ENCODE peak calls at places on chromosome 21, in seven cellular contexts. S is GM23248, X is GM23338, C is mammary epithelial cell, H is HepG2, T is K562, D is osteoblast. A is an unnamed sample. For H4K20me1, the result is how much of the 10 kb centered on the place peaks cover.

GRCh38 chr21:18772404-18772803 is 368.8 kb upstream of the TMPRSS15 start:
- DNase-seq in S (no peak), X (no peak), C (no peak), H (no peak), T (no peak), D (no peak), A (no peak)

GRCh38 chr21:23579573-23579972 is 2027.7 kb downstream of the MRPL39 start:
- DNase-seq in S (no peak), X (no peak), C (no peak), H (no peak), T (no peak), D (no peak), A (no peak)

GRCh38 chr21:27047331-27048314 is 80.7 kb upstream of the ADAMTS5 start:
- DNase-seq in S (peak), X (no peak), C (peak), H (no peak), T (no peak), D (peak), A (no peak)

GRCh38 chr21:37008705-37009104 is 2.2 kb downstream of the RIPPLY3 start:
- DNase-seq in S (no peak), X (peak), C (no peak), H (no peak), T (no peak), D (no peak), A (no peak)

GRCh38 chr21:37342046-37342632 is 24.4 kb upstream of the DYRK1A start:
- DNase-seq in S (peak), X (no peak), C (no peak), H (no peak), T (no peak), D (no peak), A (no peak)

GRCh38 chr21:17501107-17502006 is 11.5 kb upstream of the CXADR start:
- DNase-seq in S (no peak), X (no peak), C (no peak), H (peak), T (no peak), D (no peak), A (peak)

GRCh38 chr21:16741228-16741665 is 771.6 kb upstream of the CXADR start:
- DNase-seq in S (no peak), X (no peak), C (no peak), H (no peak), T (no peak), D (peak), A (no peak)

GRCh38 chr21:43608225-43608624 is 51.1 kb downstream of the HSF2BP start:
- DNase-seq in S (peak), X (no peak), C (peak), H (no peak), T (no peak), D (no peak), A (no peak)

GRCh38 chr21:36188081-36188681 is 31.6 kb downstream of the DOP1B start:
- DNase-seq in S (no peak), X (no peak), C (no peak), H (peak), T (no peak), D (no peak), A (peak)

GRCh38 chr21:20443558-20444155 is 554.6 kb upstream of the NCAM2 start:
- DNase-seq in S (no peak), X (peak), C (no peak), H (no peak), T (peak), D (no peak), A (no peak)

GRCh38 chr21:28240586-28240985 is 752.1 kb downstream of the LTN1 start:
- DNase-seq in S (no peak), X (no peak), C (no peak), H (no peak), T (no peak), D (peak), A (no peak)

GRCh38 chr21:37075214-37075770 is 2.2 kb downstream of the TTC3 start:
- DNase-seq in S (no peak), X (no peak), C (no peak), H (no peak), T (no peak), D (no peak), A (no peak)

GRCh38 chr21:36909901-36910561 is 56.4 kb downstream of the HLCS start:
- DNase-seq in S (peak), X (no peak), C (peak), H (peak), T (no peak), D (peak), A (peak)

GRCh38 chr21:27519357-27519756 is 552.5 kb upstream of the ADAMTS5 start:
- DNase-seq in S (peak), X (no peak), C (peak), H (no peak), T (no peak), D (peak), A (no peak)

GRCh38 chr21:45530423-45531113 is 11.7 kb downstream of the SLC19A1 start:
- DNase-seq in S (no peak), X (no peak), C (no peak), H (no peak), T (no peak), D (no peak), A (no peak)
- H4K20me1 ChIP-seq in S (under half), X (under half), C (under half), H (under half), T (under half), D (under half), A (under half)

DNA sequence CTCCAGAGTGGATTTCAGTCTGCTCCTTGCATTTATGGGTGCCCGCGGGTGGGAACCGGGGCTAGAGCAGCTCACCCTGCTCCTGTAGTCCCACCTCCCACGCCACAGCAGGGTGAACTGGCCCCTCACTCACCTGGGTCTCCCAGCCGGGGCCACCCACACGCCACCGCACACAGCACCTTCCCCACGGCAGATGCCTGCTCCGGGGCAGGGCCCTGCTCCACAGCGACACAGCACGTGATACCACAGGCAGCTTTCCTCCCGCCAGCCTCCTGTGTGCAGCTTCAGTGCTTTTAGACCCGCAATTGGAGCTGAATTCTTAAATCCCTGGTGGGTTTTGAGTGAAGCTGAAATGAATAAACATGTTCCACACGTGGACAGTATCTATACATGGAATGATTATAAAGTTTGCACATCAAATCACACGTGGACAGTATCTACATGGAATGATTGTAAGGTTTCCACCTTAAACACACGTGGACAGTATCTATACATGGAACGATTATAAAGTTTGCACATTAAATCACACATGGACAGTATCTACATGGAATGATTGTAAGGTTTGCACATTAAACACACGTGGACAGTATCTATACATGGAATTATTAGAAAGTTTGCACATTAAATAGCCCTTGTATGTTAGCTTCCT is 93.1 kb upstream of the COL6A1 start:
- DNase-seq in S (no peak), X (no peak), C (no peak), H (no peak), T (no peak), D (no peak), A (no peak)
- H3K27ac ChIP-seq in S (no peak), X (no peak), C (no peak), H (no peak), T (no peak), D (no peak), A (no peak)

GRCh38 chr21:15029077-15029476 is 35.7 kb downstream of the NRIP1 start:
- DNase-seq in S (no peak), X (no peak), C (no peak), H (no peak), T (no peak), D (no peak), A (no peak)

GRCh38 chr21:15026370-15026769 is 38.4 kb downstream of the NRIP1 start:
- DNase-seq in S (no peak), X (no peak), C (no peak), H (no peak), T (no peak), D (no peak), A (no peak)

GRCh38 chr21:15023782-15024181 is 41.0 kb downstream of the NRIP1 start:
- DNase-seq in S (peak), X (no peak), C (no peak), H (no peak), T (no peak), D (no peak), A (no peak)

GRCh38 chr21:15028186-15028585 is 36.6 kb downstream of the NRIP1 start:
- DNase-seq in S (no peak), X (no peak), C (no peak), H (no peak), T (no peak), D (no peak), A (no peak)

GRCh38 chr21:15027056-15027455 is 37.7 kb downstream of the NRIP1 start:
- DNase-seq in S (no peak), X (no peak), C (no peak), H (no peak), T (no peak), D (no peak), A (no peak)
- H4K20me1 ChIP-seq in S (under half), X (under half), C (under half), H (half or more), T (under half), D (under half), A (under half)

GRCh38 chr21:15688809-15689208 is 41.0 kb upstream of the USP25 start:
- DNase-seq in S (no peak), X (no peak), C (peak), H (no peak), T (no peak), D (no peak), A (peak)
- H3K27ac ChIP-seq in S (no peak), X (no peak), C (no peak), H (no peak), T (no peak), D (peak), A (no peak)

DNA sequence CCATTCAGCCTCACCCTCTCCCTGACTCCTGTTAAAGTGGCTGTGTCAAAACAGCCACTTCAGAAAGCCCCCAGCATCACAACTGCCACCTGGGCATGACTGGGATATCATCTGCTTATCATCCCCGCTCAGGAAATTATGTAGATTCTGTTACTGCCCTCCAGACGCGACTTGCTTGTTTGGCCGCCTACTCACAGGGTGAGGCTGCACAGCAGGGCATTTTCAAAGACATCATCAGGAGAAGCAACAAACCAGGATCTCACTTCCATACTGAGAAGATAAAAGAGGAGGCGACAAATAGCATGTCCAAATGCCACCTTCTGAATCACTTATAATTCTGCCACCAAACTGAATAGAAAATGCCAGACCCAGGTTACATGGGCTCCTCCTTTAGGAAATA is 94.8 kb downstream of the MIS18A start:
- DNase-seq in S (no peak), X (no peak), C (no peak), H (no peak), T (no peak), D (no peak), A (no peak)
- H4K20me1 ChIP-seq in S (under half), X (under half), C (under half), H (under half), T (under half), D (under half), A (under half)

DNA sequence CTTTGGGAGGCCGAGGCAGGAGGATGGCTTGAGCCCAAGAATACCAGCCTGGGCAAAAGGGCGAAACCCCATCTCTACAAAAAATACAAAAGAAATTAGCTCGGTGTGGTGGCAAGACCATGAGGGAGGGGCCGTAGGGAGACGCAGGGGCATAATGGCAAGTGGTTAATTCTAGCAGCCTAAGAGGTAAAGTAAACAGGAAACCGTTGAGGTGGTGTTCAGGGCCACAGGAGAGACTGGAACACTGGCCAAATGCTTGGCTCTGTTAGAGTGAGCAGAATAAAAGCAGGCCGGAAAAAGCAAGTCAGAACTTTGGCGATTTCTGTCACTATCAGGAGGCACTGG is 89.2 kb downstream of the RIPK4 start:
- DNase-seq in S (no peak), X (no peak), C (no peak), H (no peak), T (no peak), D (no peak), A (peak)
- H3K27ac ChIP-seq in S (no peak), X (no peak), C (peak), H (peak), T (no peak), D (no peak), A (peak)

GRCh38 chr21:46223217-46223616 is 5.4 kb downstream of the LSS start:
- DNase-seq in S (no peak), X (no peak), C (no peak), H (no peak), T (no peak), D (no peak), A (no peak)
- H4K20me1 ChIP-seq in S (under half), X (under half), C (under half), H (under half), T (under half), D (under half), A (under half)

GRCh38 chr21:34843562-34843961 is 174.8 kb downstream of the CLIC6 start:
- DNase-seq in S (no peak), X (no peak), C (no peak), H (no peak), T (no peak), D (no peak), A (no peak)

GRCh38 chr21:34844924-34845238 is 176.1 kb downstream of the CLIC6 start:
- DNase-seq in S (no peak), X (no peak), C (no peak), H (no peak), T (no peak), D (no peak), A (no peak)

GRCh38 chr21:34846214-34846575 is 177.4 kb downstream of the CLIC6 start:
- DNase-seq in S (no peak), X (no peak), C (no peak), H (no peak), T (no peak), D (no peak), A (no peak)

GRCh38 chr21:34845521-34846213 is 176.9 kb downstream of the CLIC6 start:
- DNase-seq in S (peak), X (no peak), C (peak), H (no peak), T (no peak), D (peak), A (peak)

DNA sequence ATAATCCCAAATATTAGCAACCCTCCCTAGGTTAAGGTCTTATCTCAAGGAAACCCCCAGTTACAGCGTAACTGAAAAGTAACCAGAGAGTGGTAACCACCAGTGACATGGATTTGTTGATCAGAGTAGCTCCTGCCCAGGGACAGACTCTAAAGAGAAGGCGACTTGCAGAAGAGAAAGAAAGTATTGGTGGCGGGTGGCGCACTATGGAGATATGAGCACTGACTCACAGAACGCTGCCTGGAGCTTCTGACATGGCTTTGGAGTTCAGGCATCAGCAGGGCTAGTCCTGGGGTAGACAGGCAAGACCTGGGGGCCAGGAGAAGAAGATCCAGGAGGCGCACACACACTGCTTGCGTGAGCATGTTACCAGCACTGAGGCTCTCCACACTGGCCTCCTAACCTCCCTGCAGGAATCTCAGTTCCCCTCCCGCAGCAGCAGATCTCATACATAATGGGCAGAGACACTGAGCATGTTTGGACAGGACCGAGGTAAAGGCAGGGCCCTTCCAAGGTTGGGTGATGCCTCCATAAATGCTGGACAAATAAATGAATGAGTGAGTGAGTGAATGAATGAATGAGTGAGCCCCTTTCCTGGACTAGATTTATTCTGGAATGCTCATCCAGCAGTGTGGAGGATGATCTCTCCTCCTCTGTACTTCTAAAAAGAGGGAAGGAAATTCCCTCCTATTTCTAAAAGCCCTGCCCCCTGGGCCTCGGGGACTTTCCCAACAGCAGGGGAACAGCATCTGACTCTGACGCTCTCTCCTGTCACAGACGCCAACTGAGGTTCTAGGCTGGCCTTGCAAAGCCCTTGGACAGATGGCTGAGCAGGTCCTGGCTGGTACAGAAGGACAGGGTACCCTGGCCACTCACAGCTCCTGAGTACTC is 175.5 kb downstream of the CLIC6 start:
- DNase-seq in S (peak), X (no peak), C (peak), H (no peak), T (no peak), D (no peak), A (no peak)
- H3K27ac ChIP-seq in S (peak), X (no peak), C (peak), H (no peak), T (no peak), D (peak), A (no peak)

DNA sequence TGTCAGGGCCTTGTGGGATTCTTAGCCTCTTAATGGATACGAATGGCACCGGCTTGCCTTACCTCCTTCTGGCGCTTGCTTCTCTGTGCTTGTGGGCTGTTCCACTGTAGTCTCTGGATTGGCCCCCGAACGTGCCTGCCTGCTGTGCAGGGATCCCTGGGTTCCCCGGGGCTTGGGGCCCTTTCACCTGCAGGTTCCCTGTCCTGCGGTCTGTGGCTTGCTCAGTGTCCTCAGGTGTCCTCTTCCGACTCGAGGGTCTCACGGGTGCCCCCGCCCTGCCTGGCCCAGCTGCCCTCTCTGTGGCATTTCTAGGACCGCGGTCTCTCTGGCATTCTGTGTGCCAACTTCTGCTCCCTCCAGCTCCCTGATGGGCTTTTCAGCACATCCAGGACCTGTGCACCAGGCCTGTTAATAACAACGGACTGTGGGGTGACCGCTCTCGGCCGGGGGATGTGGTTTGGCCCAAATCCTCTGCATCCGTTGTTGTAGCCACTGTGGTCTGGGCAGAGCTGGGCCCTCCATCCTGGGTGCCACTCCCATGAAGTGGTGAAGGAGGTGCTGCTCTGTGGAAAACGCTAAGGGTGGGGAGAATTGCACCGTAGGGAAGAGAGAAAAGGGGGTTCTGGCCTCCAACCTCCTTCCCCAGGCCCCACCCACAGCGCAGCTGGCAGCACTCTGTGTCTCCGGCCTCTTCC is 12.4 kb downstream of the COL18A1 start:
- DNase-seq in S (no peak), X (no peak), C (no peak), H (no peak), T (no peak), D (no peak), A (no peak)
- H4K20me1 ChIP-seq in S (under half), X (under half), C (under half), H (half or more), T (under half), D (under half), A (under half)

A was measured in PC-9.